ENCODE peak calls at places on chromosomes 5 and 9, in four cellular contexts. One of them, this sample, is unnamed.

GRCh38 chr9:133142657-133143592 is 20.8 kb downstream of the GBGT1 start:
- DNase-seq in NCI-H69: peak; percentile 42
- DNase-seq in activated effector memory CD4-positive, alpha-beta T cell treated with anti-CD3 and anti-CD28 coated beads, Interleukin-2, amount 50 U/mL, for 16 hours: peak; percentile 84
- DNase-seq in activated CD8-positive, alpha-beta memory T cell treated with anti-CD3 and anti-CD28 coated beads, Interleukin-2, amount 50 U/mL, for 48 hours: no peak
- DNase-seq in this sample: no peak

GRCh38 chr9:77854258-77854915 is 177.2 kb downstream of the GNAQ start:
- DNase-seq in NCI-H69: no peak
- DNase-seq in activated effector memory CD4-positive, alpha-beta T cell treated with anti-CD3 and anti-CD28 coated beads, Interleukin-2, amount 50 U/mL, for 16 hours: no peak
- DNase-seq in activated CD8-positive, alpha-beta memory T cell treated with anti-CD3 and anti-CD28 coated beads, Interleukin-2, amount 50 U/mL, for 48 hours: no peak
- DNase-seq in this sample: no peak

GRCh38 chr5:96817496-96817895 is 9.8 kb upstream of the ERAP1 start:
- DNase-seq in NCI-H69: no peak
- DNase-seq in activated effector memory CD4-positive, alpha-beta T cell treated with anti-CD3 and anti-CD28 coated beads, Interleukin-2, amount 50 U/mL, for 16 hours: no peak
- DNase-seq in activated CD8-positive, alpha-beta memory T cell treated with anti-CD3 and anti-CD28 coated beads, Interleukin-2, amount 50 U/mL, for 48 hours: no peak
- DNase-seq in this sample: no peak

GRCh38 chr9:74044844-74045243 is 452.3 kb upstream of the RORB start:
- DNase-seq in NCI-H69: no peak
- DNase-seq in activated effector memory CD4-positive, alpha-beta T cell treated with anti-CD3 and anti-CD28 coated beads, Interleukin-2, amount 50 U/mL, for 16 hours: no peak
- DNase-seq in activated CD8-positive, alpha-beta memory T cell treated with anti-CD3 and anti-CD28 coated beads, Interleukin-2, amount 50 U/mL, for 48 hours: no peak
- DNase-seq in this sample: no peak

GRCh38 chr5:139669681-139670368 is 21.7 kb downstream of the CXXC5 start:
- DNase-seq in NCI-H69: peak; percentile 72
- DNase-seq in activated effector memory CD4-positive, alpha-beta T cell treated with anti-CD3 and anti-CD28 coated beads, Interleukin-2, amount 50 U/mL, for 16 hours: no peak
- DNase-seq in activated CD8-positive, alpha-beta memory T cell treated with anti-CD3 and anti-CD28 coated beads, Interleukin-2, amount 50 U/mL, for 48 hours: peak; percentile 72
- DNase-seq in this sample: peak; percentile 63

GRCh38 chr9:34343090-34343489 is 13.7 kb downstream of the NUDT2 start:
- DNase-seq in NCI-H69: no peak
- DNase-seq in activated effector memory CD4-positive, alpha-beta T cell treated with anti-CD3 and anti-CD28 coated beads, Interleukin-2, amount 50 U/mL, for 16 hours: no peak
- DNase-seq in activated CD8-positive, alpha-beta memory T cell treated with anti-CD3 and anti-CD28 coated beads, Interleukin-2, amount 50 U/mL, for 48 hours: no peak
- DNase-seq in this sample: no peak

GRCh38 chr5:122306461-122306860 is 5.6 kb upstream of the SNCAIP start:
- DNase-seq in NCI-H69: no peak
- DNase-seq in activated effector memory CD4-positive, alpha-beta T cell treated with anti-CD3 and anti-CD28 coated beads, Interleukin-2, amount 50 U/mL, for 16 hours: no peak
- DNase-seq in activated CD8-positive, alpha-beta memory T cell treated with anti-CD3 and anti-CD28 coated beads, Interleukin-2, amount 50 U/mL, for 48 hours: no peak
- DNase-seq in this sample: no peak

GRCh38 chr5:116387738-116388137 is 186.9 kb downstream of the SEMA6A start:
- DNase-seq in NCI-H69: no peak
- DNase-seq in activated effector memory CD4-positive, alpha-beta T cell treated with anti-CD3 and anti-CD28 coated beads, Interleukin-2, amount 50 U/mL, for 16 hours: no peak
- DNase-seq in activated CD8-positive, alpha-beta memory T cell treated with anti-CD3 and anti-CD28 coated beads, Interleukin-2, amount 50 U/mL, for 48 hours: no peak
- DNase-seq in this sample: no peak

GRCh38 chr9:21402387-21403247 is 6.3 kb upstream of the IFNA8 start:
- DNase-seq in NCI-H69: no peak
- DNase-seq in activated effector memory CD4-positive, alpha-beta T cell treated with anti-CD3 and anti-CD28 coated beads, Interleukin-2, amount 50 U/mL, for 16 hours: no peak
- DNase-seq in activated CD8-positive, alpha-beta memory T cell treated with anti-CD3 and anti-CD28 coated beads, Interleukin-2, amount 50 U/mL, for 48 hours: peak; percentile 56
- DNase-seq in this sample: peak; percentile 39

GRCh38 chr9:125701351-125701750 is 5.7 kb downstream of the MAPKAP1 start:
- DNase-seq in NCI-H69: no peak
- DNase-seq in activated effector memory CD4-positive, alpha-beta T cell treated with anti-CD3 and anti-CD28 coated beads, Interleukin-2, amount 50 U/mL, for 16 hours: no peak
- DNase-seq in activated CD8-positive, alpha-beta memory T cell treated with anti-CD3 and anti-CD28 coated beads, Interleukin-2, amount 50 U/mL, for 48 hours: no peak
- DNase-seq in this sample: peak; percentile 31

GRCh38 chr9:134053401-134053871 is 14.4 kb downstream of the BRD3 start:
- DNase-seq in NCI-H69: no peak
- DNase-seq in activated effector memory CD4-positive, alpha-beta T cell treated with anti-CD3 and anti-CD28 coated beads, Interleukin-2, amount 50 U/mL, for 16 hours: no peak
- DNase-seq in activated CD8-positive, alpha-beta memory T cell treated with anti-CD3 and anti-CD28 coated beads, Interleukin-2, amount 50 U/mL, for 48 hours: no peak
- DNase-seq in this sample: no peak

GRCh38 chr9:131503626-131504465 is 1.1 kb downstream of the POMT1 start:
- DNase-seq in NCI-H69: peak; percentile 44
- DNase-seq in activated effector memory CD4-positive, alpha-beta T cell treated with anti-CD3 and anti-CD28 coated beads, Interleukin-2, amount 50 U/mL, for 16 hours: peak; percentile 87
- DNase-seq in activated CD8-positive, alpha-beta memory T cell treated with anti-CD3 and anti-CD28 coated beads, Interleukin-2, amount 50 U/mL, for 48 hours: peak; percentile 86
- DNase-seq in this sample: peak; percentile 55

GRCh38 chr9:84325347-84325982 is 15.1 kb downstream of the SLC28A3 start:
- DNase-seq in NCI-H69: no peak
- DNase-seq in activated effector memory CD4-positive, alpha-beta T cell treated with anti-CD3 and anti-CD28 coated beads, Interleukin-2, amount 50 U/mL, for 16 hours: no peak
- DNase-seq in activated CD8-positive, alpha-beta memory T cell treated with anti-CD3 and anti-CD28 coated beads, Interleukin-2, amount 50 U/mL, for 48 hours: no peak
- DNase-seq in this sample: no peak

This sample was measured in GM10248.